ENCODE peak calls at places on chromosomes 4 and X, in six cellular contexts. One of them, this sample, is unnamed.

GRCh38 chrX:8036914-8037313 is 109.7 kb upstream of the PNPLA4 start:
- DNase-seq in transverse colon: no peak
- DNase-seq in upper lobe of right lung: no peak
- DNase-seq in lower lobe of right lung: no peak
- DNase-seq in endothelial cell of umbilical vein: no peak
- DNase-seq in lung: no peak
- DNase-seq in this sample: no peak

GRCh38 chrX:106894392-106894909 is 8.7 kb downstream of the RIPPLY1 start:
- DNase-seq in transverse colon: peak; percentile 45
- DNase-seq in upper lobe of right lung: no peak
- DNase-seq in lower lobe of right lung: peak; percentile 46
- DNase-seq in endothelial cell of umbilical vein: peak; percentile 57
- DNase-seq in lung: peak; percentile 60
- DNase-seq in this sample: peak; percentile 72

GRCh38 chrX:9656277-9656676 is 109.4 kb downstream of the GPR143 start:
- DNase-seq in transverse colon: no peak
- DNase-seq in upper lobe of right lung: no peak
- DNase-seq in lower lobe of right lung: no peak
- DNase-seq in endothelial cell of umbilical vein: no peak
- DNase-seq in lung: no peak
- DNase-seq in this sample: no peak

GRCh38 chrX:54473993-54474859 is 21.8 kb downstream of the FGD1 start:
- DNase-seq in transverse colon: no peak
- DNase-seq in upper lobe of right lung: no peak
- DNase-seq in lower lobe of right lung: no peak
- DNase-seq in endothelial cell of umbilical vein: no peak
- DNase-seq in lung: no peak
- DNase-seq in this sample: peak; percentile 73

GRCh38 chr4:39044947-39045734 is 12.9 kb upstream of the TMEM156 start:
- DNase-seq in transverse colon: no peak
- DNase-seq in upper lobe of right lung: peak; percentile 75
- DNase-seq in lower lobe of right lung: peak; percentile 69
- DNase-seq in endothelial cell of umbilical vein: peak; percentile 43
- DNase-seq in lung: no peak
- DNase-seq in this sample: peak; percentile 79

GRCh38 chr4:87896020-87896621 is 63.4 kb downstream of the MEPE start:
- DNase-seq in transverse colon: no peak
- DNase-seq in upper lobe of right lung: no peak
- DNase-seq in lower lobe of right lung: peak; percentile 53
- DNase-seq in endothelial cell of umbilical vein: peak; percentile 92
- DNase-seq in lung: peak; percentile 38
- DNase-seq in this sample: peak; percentile 78

GRCh38 chr4:157220026-157220881 is at the start of gene GRIA2:
- DNase-seq in transverse colon: no peak
- DNase-seq in upper lobe of right lung: peak; percentile 72
- DNase-seq in lower lobe of right lung: peak; percentile 53
- DNase-seq in endothelial cell of umbilical vein: peak; percentile 69
- DNase-seq in lung: no peak
- DNase-seq in this sample: peak; percentile 90

GRCh38 chrX:56557376-56557929 is 6.0 kb upstream of the UBQLN2 start:
- DNase-seq in transverse colon: no peak
- DNase-seq in upper lobe of right lung: no peak
- DNase-seq in lower lobe of right lung: no peak
- DNase-seq in endothelial cell of umbilical vein: no peak
- DNase-seq in lung: no peak
- DNase-seq in this sample: no peak

GRCh38 chr4:40747436-40747835 is 2.3 kb upstream of the NSUN7 start:
- DNase-seq in transverse colon: no peak
- DNase-seq in upper lobe of right lung: no peak
- DNase-seq in lower lobe of right lung: no peak
- DNase-seq in endothelial cell of umbilical vein: no peak
- DNase-seq in lung: no peak
- DNase-seq in this sample: no peak

GRCh38 chrX:78329486-78329885 is 2.1 kb upstream of the CYSLTR1 start:
- DNase-seq in transverse colon: peak; percentile 14
- DNase-seq in upper lobe of right lung: no peak
- DNase-seq in lower lobe of right lung: no peak
- DNase-seq in endothelial cell of umbilical vein: no peak
- DNase-seq in lung: no peak
- DNase-seq in this sample: no peak

GRCh38 chr4:125432078-125432477 is 117.3 kb downstream of the FAT4 start:
- DNase-seq in transverse colon: no peak
- DNase-seq in upper lobe of right lung: no peak
- DNase-seq in lower lobe of right lung: no peak
- DNase-seq in endothelial cell of umbilical vein: no peak
- DNase-seq in lung: no peak
- DNase-seq in this sample: no peak

GRCh38 chr4:170423137-170423536 is 333.4 kb upstream of the AADAT start:
- DNase-seq in transverse colon: no peak
- DNase-seq in upper lobe of right lung: no peak
- DNase-seq in lower lobe of right lung: no peak
- DNase-seq in endothelial cell of umbilical vein: no peak
- DNase-seq in lung: no peak
- DNase-seq in this sample: peak; percentile 36

GRCh38 chr4:76090241-76090691 is 15.8 kb downstream of the ART3 start:
- DNase-seq in transverse colon: no peak
- DNase-seq in upper lobe of right lung: no peak
- DNase-seq in lower lobe of right lung: no peak
- DNase-seq in endothelial cell of umbilical vein: peak; percentile 79
- DNase-seq in lung: peak; percentile 44
- DNase-seq in this sample: peak; percentile 18

GRCh38 chr4:15368906-15369305 is 58.9 kb upstream of the C1QTNF7 start:
- DNase-seq in transverse colon: no peak
- DNase-seq in upper lobe of right lung: no peak
- DNase-seq in lower lobe of right lung: no peak
- DNase-seq in endothelial cell of umbilical vein: no peak
- DNase-seq in lung: no peak
- DNase-seq in this sample: peak; percentile 52

GRCh38 chrX:153783378-153784013 is 2.7 kb downstream of the SRPK3 start:
- DNase-seq in transverse colon: no peak
- DNase-seq in upper lobe of right lung: no peak
- DNase-seq in lower lobe of right lung: no peak
- DNase-seq in endothelial cell of umbilical vein: no peak
- DNase-seq in lung: no peak
- DNase-seq in this sample: no peak

GRCh38 chrX:13755254-13755653 is 20.7 kb downstream of the OFD1 start:
- DNase-seq in transverse colon: no peak
- DNase-seq in upper lobe of right lung: no peak
- DNase-seq in lower lobe of right lung: no peak
- DNase-seq in endothelial cell of umbilical vein: no peak
- DNase-seq in lung: no peak
- DNase-seq in this sample: no peak

GRCh38 chr4:145409393-145409792 is 72.3 kb upstream of the SMAD1 start:
- DNase-seq in transverse colon: no peak
- DNase-seq in upper lobe of right lung: no peak
- DNase-seq in lower lobe of right lung: no peak
- DNase-seq in endothelial cell of umbilical vein: no peak
- DNase-seq in lung: no peak
- DNase-seq in this sample: no peak

GRCh38 chrX:8639949-8640348 is 92.0 kb downstream of the ANOS1 start:
- DNase-seq in transverse colon: no peak
- DNase-seq in upper lobe of right lung: no peak
- DNase-seq in lower lobe of right lung: no peak
- DNase-seq in endothelial cell of umbilical vein: no peak
- DNase-seq in lung: no peak
- DNase-seq in this sample: no peak

GRCh38 chrX:16870861-16871584 is 861 bp upstream of the RBBP7 start:
- DNase-seq in transverse colon: no peak
- DNase-seq in upper lobe of right lung: no peak
- DNase-seq in lower lobe of right lung: peak; percentile 56
- DNase-seq in endothelial cell of umbilical vein: peak; percentile 13
- DNase-seq in lung: no peak
- DNase-seq in this sample: no peak

GRCh38 chr4:147780137-147780777 is 48.4 kb downstream of the ARHGAP10 start:
- DNase-seq in transverse colon: peak; percentile 39
- DNase-seq in upper lobe of right lung: peak; percentile 78
- DNase-seq in lower lobe of right lung: peak; percentile 69
- DNase-seq in endothelial cell of umbilical vein: no peak
- DNase-seq in lung: no peak
- DNase-seq in this sample: no peak

GRCh38 chr4:5843573-5844239 is 49.2 kb downstream of the CRMP1 start:
- DNase-seq in transverse colon: no peak
- DNase-seq in upper lobe of right lung: no peak
- DNase-seq in lower lobe of right lung: no peak
- DNase-seq in endothelial cell of umbilical vein: no peak
- DNase-seq in lung: no peak
- DNase-seq in this sample: no peak

GRCh38 chrX:112081781-112082482 is 644 bp downstream of the TRPC5 start:
- DNase-seq in transverse colon: no peak
- DNase-seq in upper lobe of right lung: no peak
- DNase-seq in lower lobe of right lung: no peak
- DNase-seq in endothelial cell of umbilical vein: no peak
- DNase-seq in lung: no peak
- DNase-seq in this sample: peak; percentile 31

GRCh38 chr4:53193111-53193510 is 172.8 kb downstream of the SCFD2 start:
- DNase-seq in transverse colon: no peak
- DNase-seq in upper lobe of right lung: no peak
- DNase-seq in lower lobe of right lung: no peak
- DNase-seq in endothelial cell of umbilical vein: no peak
- DNase-seq in lung: no peak
- DNase-seq in this sample: no peak

GRCh38 chr4:95092762-95093161 is 335.0 kb downstream of the BMPR1B start:
- DNase-seq in transverse colon: no peak
- DNase-seq in upper lobe of right lung: no peak
- DNase-seq in lower lobe of right lung: no peak
- DNase-seq in endothelial cell of umbilical vein: peak; percentile 42
- DNase-seq in lung: no peak
- DNase-seq in this sample: no peak

GRCh38 chr4:61507091-61507490 is 307.0 kb downstream of the ADGRL3 start:
- DNase-seq in transverse colon: no peak
- DNase-seq in upper lobe of right lung: no peak
- DNase-seq in lower lobe of right lung: no peak
- DNase-seq in endothelial cell of umbilical vein: no peak
- DNase-seq in lung: no peak
- DNase-seq in this sample: no peak

GRCh38 chr4:57064811-57065711 is 45.1 kb downstream of the IGFBP7 start:
- DNase-seq in transverse colon: peak; percentile 45
- DNase-seq in upper lobe of right lung: no peak
- DNase-seq in lower lobe of right lung: no peak
- DNase-seq in endothelial cell of umbilical vein: peak; percentile 87
- DNase-seq in lung: no peak
- DNase-seq in this sample: no peak

GRCh38 chrX:12946838-12947544 is 27.9 kb upstream of the TMSB4X start:
- DNase-seq in transverse colon: peak; percentile 86
- DNase-seq in upper lobe of right lung: no peak
- DNase-seq in lower lobe of right lung: no peak
- DNase-seq in endothelial cell of umbilical vein: peak; percentile 90
- DNase-seq in lung: peak; percentile 83
- DNase-seq in this sample: no peak

GRCh38 chr4:87152310-87153061 is 67.9 kb downstream of the KLHL8 start:
- DNase-seq in transverse colon: no peak
- DNase-seq in upper lobe of right lung: no peak
- DNase-seq in lower lobe of right lung: no peak
- DNase-seq in endothelial cell of umbilical vein: no peak
- DNase-seq in lung: no peak
- DNase-seq in this sample: no peak

GRCh38 chr4:34181311-34181808 is 2063.0 kb downstream of the ARAP2 start:
- DNase-seq in transverse colon: no peak
- DNase-seq in upper lobe of right lung: no peak
- DNase-seq in lower lobe of right lung: no peak
- DNase-seq in endothelial cell of umbilical vein: peak; percentile 26
- DNase-seq in lung: no peak
- DNase-seq in this sample: no peak

GRCh38 chr4:48345542-48345941 is 4.2 kb downstream of the SLAIN2 start:
- DNase-seq in transverse colon: no peak
- DNase-seq in upper lobe of right lung: no peak
- DNase-seq in lower lobe of right lung: no peak
- DNase-seq in endothelial cell of umbilical vein: no peak
- DNase-seq in lung: no peak
- DNase-seq in this sample: no peak

GRCh38 chr4:48346594-48346993 is 5.3 kb downstream of the SLAIN2 start:
- DNase-seq in transverse colon: no peak
- DNase-seq in upper lobe of right lung: no peak
- DNase-seq in lower lobe of right lung: no peak
- DNase-seq in endothelial cell of umbilical vein: no peak
- DNase-seq in lung: no peak
- DNase-seq in this sample: no peak

GRCh38 chr4:48347282-48347921 is 6.1 kb downstream of the SLAIN2 start:
- DNase-seq in transverse colon: no peak
- DNase-seq in upper lobe of right lung: no peak
- DNase-seq in lower lobe of right lung: no peak
- DNase-seq in endothelial cell of umbilical vein: no peak
- DNase-seq in lung: no peak
- DNase-seq in this sample: no peak

GRCh38 chr4:48352793-48353192 is 11.5 kb downstream of the SLAIN2 start:
- DNase-seq in transverse colon: no peak
- DNase-seq in upper lobe of right lung: no peak
- DNase-seq in lower lobe of right lung: no peak
- DNase-seq in endothelial cell of umbilical vein: no peak
- DNase-seq in lung: no peak
- DNase-seq in this sample: no peak

DNA sequence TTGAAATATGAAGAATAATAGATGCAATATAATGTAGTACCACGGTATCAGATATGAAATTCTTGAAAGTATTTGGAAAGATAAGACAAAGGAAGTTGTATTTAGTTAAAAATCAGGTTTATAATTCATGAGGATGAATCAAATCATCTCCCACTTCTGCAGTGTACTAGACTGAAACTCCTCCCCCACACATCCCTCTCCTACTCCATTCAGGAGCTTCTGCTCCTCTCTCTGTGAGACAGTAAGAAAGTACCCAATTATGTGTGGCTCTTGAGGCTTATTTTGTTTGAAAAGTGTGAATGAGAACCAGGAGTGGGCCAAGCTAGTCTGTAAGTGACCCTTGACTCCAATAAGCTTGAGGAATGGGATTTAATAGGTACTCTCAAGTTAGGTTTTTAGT is 9.5 kb downstream of the SLAIN2 start:
- DNase-seq in transverse colon: no peak
- DNase-seq in upper lobe of right lung: no peak
- DNase-seq in lower lobe of right lung: no peak
- DNase-seq in endothelial cell of umbilical vein: no peak
- DNase-seq in lung: no peak
- DNase-seq in this sample: no peak
- H3K4me1 ChIP-seq in transverse colon: peaks cover 14% of the 10 kb centered on the region
- H3K4me1 ChIP-seq in upper lobe of right lung: peaks cover 6% of the 10 kb centered on the region
- H3K4me1 ChIP-seq in lower lobe of right lung: peaks cover 20% of the 10 kb centered on the region
- H3K4me1 ChIP-seq in endothelial cell of umbilical vein: peaks cover 4% of the 10 kb centered on the region
- H3K4me1 ChIP-seq in lung: peaks cover 5% of the 10 kb centered on the region
- H3K4me1 ChIP-seq in this sample: peaks cover 14% of the 10 kb centered on the region

GRCh38 chr4:11535333-11535732 is 106.6 kb upstream of the HS3ST1 start:
- DNase-seq in transverse colon: no peak
- DNase-seq in upper lobe of right lung: no peak
- DNase-seq in lower lobe of right lung: no peak
- DNase-seq in endothelial cell of umbilical vein: no peak
- DNase-seq in lung: no peak
- DNase-seq in this sample: no peak
- TF ChIP-seq CTCF in transverse colon: no peak
- TF ChIP-seq CTCF in upper lobe of right lung: no peak
- TF ChIP-seq CTCF in lower lobe of right lung: no peak
- TF ChIP-seq CTCF in endothelial cell of umbilical vein: no peak
- TF ChIP-seq CTCF in lung: no peak
- TF ChIP-seq CTCF in this sample: no peak

GRCh38 chr4:48030470-48030869 is 13.9 kb downstream of the NIPAL1 start:
- DNase-seq in transverse colon: no peak
- DNase-seq in upper lobe of right lung: no peak
- DNase-seq in lower lobe of right lung: no peak
- DNase-seq in endothelial cell of umbilical vein: no peak
- DNase-seq in lung: no peak
- DNase-seq in this sample: no peak
- H3K4me1 ChIP-seq in transverse colon: no peaks in the 10 kb centered on the region
- H3K4me1 ChIP-seq in upper lobe of right lung: no peaks in the 10 kb centered on the region
- H3K4me1 ChIP-seq in lower lobe of right lung: no peaks in the 10 kb centered on the region
- H3K4me1 ChIP-seq in endothelial cell of umbilical vein: no peaks in the 10 kb centered on the region
- H3K4me1 ChIP-seq in lung: peaks cover 2% of the 10 kb centered on the region
- H3K4me1 ChIP-seq in this sample: no peaks in the 10 kb centered on the region

GRCh38 chrX:79366888-79367749 is at the start of gene ITM2A:
- DNase-seq in transverse colon: peak; percentile 34
- DNase-seq in upper lobe of right lung: peak; percentile 55
- DNase-seq in lower lobe of right lung: peak; percentile 45
- DNase-seq in endothelial cell of umbilical vein: peak; percentile 0
- DNase-seq in lung: no peak
- DNase-seq in this sample: no peak
- TF ChIP-seq CTCF in transverse colon: no peak
- TF ChIP-seq CTCF in upper lobe of right lung: no peak
- TF ChIP-seq CTCF in lower lobe of right lung: no peak
- TF ChIP-seq CTCF in endothelial cell of umbilical vein: no peak
- TF ChIP-seq CTCF in lung: no peak
- TF ChIP-seq CTCF in this sample: no peak